ENCODE peak calls at places on chromosomes 16 and 17, in nine cellular contexts. G, R, Q, I, X, V, N, L and E are unnamed samples.

GRCh38 chr17:9828296-9829059 is 2.8 kb downstream of the GLP2R start:
- DNase-seq in X (no peak), V (no peak), N (no peak), I (no peak), R (no peak), Q (no peak), G (no peak), L (no peak), E (no peak)

GRCh38 chr17:73973881-73974409 is 229.5 kb upstream of the RPL38 start:
- DNase-seq in N (no peak), L (no peak), I (peak; percentile 56), V (peak; percentile 24), R (no peak), X (peak; percentile 29), G (peak; percentile 30), Q (no peak), E (no peak)

GRCh38 chr17:50721194-50722010 is 2.0 kb downstream of the LUC7L3 start:
- DNase-seq in X (no peak), R (no peak), G (no peak), V (no peak), Q (no peak), N (peak; percentile 26), I (no peak), L (no peak), E (no peak)

GRCh38 chr16:3143598-3144330 is 8.9 kb downstream of the ZNF213 start:
- DNase-seq in N (no peak), Q (no peak), X (no peak), L (no peak), V (peak; percentile 63), R (no peak), G (peak; percentile 69), I (no peak), E (no peak)

GRCh38 chr17:21272881-21273839 is 11.4 kb upstream of the MAP2K3 start:
- DNase-seq in I (no peak), X (no peak), N (no peak), R (no peak), Q (no peak), G (peak; percentile 61), V (no peak), L (no peak), E (no peak)

GRCh38 chr17:76585048-76585648 is 512 bp downstream of the ST6GALNAC2 start:
- DNase-seq in X (peak; percentile 44), N (no peak), I (no peak), G (peak; percentile 42), L (no peak), R (no peak), Q (no peak), V (no peak), E (no peak)

GRCh38 chr17:40092581-40092980 is 7.8 kb downstream of the NR1D1 start:
- DNase-seq in R (no peak), Q (no peak), N (no peak), X (peak; percentile 64), V (no peak), G (no peak), L (no peak), I (no peak), E (no peak)

GRCh38 chr17:29256116-29256515 is 9.5 kb downstream of the CRYBA1 start:
- DNase-seq in Q (no peak), V (no peak), G (no peak), X (no peak), N (no peak), L (no peak), I (no peak), R (no peak), E (no peak)

GRCh38 chr17:81688616-81689015 is 4.8 kb downstream of the HGS start:
- DNase-seq in Q (no peak), V (no peak), I (no peak), R (no peak), G (no peak), N (no peak), L (no peak), X (no peak), E (no peak)

GRCh38 chr17:81040791-81041337 is 5.9 kb downstream of the BAIAP2 start:
- DNase-seq in L (no peak), G (no peak), R (no peak), V (no peak), N (no peak), Q (no peak), X (peak; percentile 49), I (peak; percentile 51), E (no peak)

GRCh38 chr17:58335779-58336455 is 7.3 kb upstream of the TSPOAP1 start:
- DNase-seq in R (no peak), N (peak; percentile 91), X (no peak), G (no peak), Q (no peak), L (no peak), V (no peak), I (no peak), E (no peak)

GRCh38 chr16:85440744-85441143 is 172.4 kb upstream of the GSE1 start:
- DNase-seq in L (no peak), X (no peak), R (no peak), N (no peak), Q (no peak), V (no peak), G (no peak), I (peak; percentile 20), E (no peak)

GRCh38 chr16:85443116-85443515 is 170.0 kb upstream of the GSE1 start:
- DNase-seq in I (no peak), N (no peak), V (no peak), X (no peak), L (no peak), Q (no peak), R (no peak), G (no peak), E (no peak)

GRCh38 chr16:85443531-85443930 is 169.6 kb upstream of the GSE1 start:
- DNase-seq in G (no peak), L (no peak), N (no peak), R (no peak), Q (no peak), I (peak; percentile 30), X (no peak), V (no peak), E (no peak)

GRCh38 chr16:85441890-85442670 is 171.0 kb upstream of the GSE1 start:
- DNase-seq in Q (no peak), N (no peak), V (no peak), X (no peak), G (no peak), R (no peak), I (no peak), L (no peak), E (no peak)

GRCh38 chr16:85441189-85441889 is 171.8 kb upstream of the GSE1 start:
- DNase-seq in N (no peak), I (no peak), G (no peak), V (no peak), Q (no peak), X (no peak), R (no peak), L (no peak), E (no peak)
- TF ChIP-seq CTCF in N (peak; percentile 29), I (no peak), G (no peak), V (no peak), Q (no peak), X (no peak), R (no peak), L (no peak), E (no peak)

DNA sequence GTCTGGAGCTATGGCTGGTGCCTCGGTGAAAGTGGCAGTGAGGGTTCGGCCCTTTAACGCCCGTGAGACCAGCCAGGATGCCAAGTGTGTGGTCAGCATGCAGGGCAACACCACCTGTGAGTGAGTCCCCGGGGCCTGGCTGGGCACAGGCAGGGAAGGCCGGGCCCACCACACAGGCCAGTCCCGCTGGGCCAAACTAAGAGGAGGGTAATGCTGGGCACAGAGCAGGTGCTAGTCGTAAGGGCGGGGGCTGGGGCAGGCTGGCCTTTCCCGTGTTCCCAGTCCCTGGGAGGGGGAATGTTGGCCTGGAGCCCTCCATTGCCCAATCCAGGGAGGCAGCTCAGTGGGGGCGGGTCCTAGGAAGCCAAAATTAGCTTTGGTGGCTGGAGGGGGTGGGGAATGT is 2.5 kb downstream of the KIF1C start:
- DNase-seq in N (no peak), V (peak; percentile 87), G (peak; percentile 53), I (peak; percentile 66), X (peak; percentile 73), R (no peak), L (peak; percentile 82), Q (no peak), E (peak; percentile 91)
- H3K4me3 ChIP-seq in N (no peak overlapping the region), V (peak overlapping the region; percentile 99), G (no peak overlapping the region), I (no peak overlapping the region), X (no peak overlapping the region), R (no peak overlapping the region), L (peak overlapping the region; percentile 91), Q (peak overlapping the region; percentile 92), E (peak overlapping the region; percentile 99)

GRCh38 chr16:51224317-51224716 is 73.2 kb upstream of the SALL1 start:
- DNase-seq in R (no peak), L (no peak), X (no peak), Q (no peak), V (no peak), I (no peak), N (no peak), G (no peak), E (no peak)

GRCh38 chr16:51225902-51226301 is 74.8 kb upstream of the SALL1 start:
- DNase-seq in I (no peak), G (no peak), L (no peak), X (no peak), N (no peak), Q (no peak), R (no peak), V (no peak), E (no peak)

DNA sequence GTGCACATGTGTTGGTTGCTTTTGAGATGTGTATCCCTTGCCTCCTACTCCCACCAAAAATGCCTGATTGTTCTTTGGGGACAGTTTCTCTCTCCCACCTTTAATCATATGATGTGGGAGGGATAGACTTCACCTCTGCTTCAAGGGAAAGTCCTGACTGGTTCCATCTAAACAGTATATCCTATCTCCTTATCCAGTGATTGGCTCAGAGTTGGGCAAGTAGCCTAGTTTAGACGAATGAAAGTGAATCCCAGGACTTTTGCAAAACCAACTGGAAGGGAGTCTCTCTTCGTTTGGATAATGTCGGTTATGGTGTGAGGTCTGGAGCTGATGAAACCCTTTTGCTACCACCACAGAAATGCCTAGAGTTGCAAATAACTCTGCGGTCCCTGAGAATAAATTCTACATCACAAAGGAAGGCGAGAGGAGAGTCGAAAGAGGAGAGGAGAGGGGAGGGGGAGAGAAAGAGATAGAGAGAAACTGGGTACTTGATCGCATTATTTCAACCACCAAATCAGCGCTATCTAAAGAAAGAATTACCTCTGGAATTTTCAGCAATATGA is 77.1 kb upstream of the SALL1 start:
- DNase-seq in X (no peak), L (no peak), R (no peak), I (no peak), Q (no peak), V (no peak), G (no peak), N (no peak), E (no peak)
- H3K27ac ChIP-seq in X (no peak overlapping the region), L (no peak overlapping the region), R (no peak overlapping the region), I (no peak overlapping the region), Q (no peak overlapping the region), V (no peak overlapping the region), G (no peak overlapping the region), N (no peak overlapping the region), E (no peak overlapping the region)

GRCh38 chr16:5523794-5524193 is 426.2 kb upstream of the EEF2KMT start:
- DNase-seq in X (no peak), Q (no peak), V (no peak), I (no peak), L (no peak), R (no peak), N (no peak), G (no peak), E (no peak)
- TF ChIP-seq CTCF in X (no peak), Q (no peak), V (no peak), I (no peak), L (no peak), R (no peak), N (no peak), G (no peak), E (no peak)

GRCh38 chr17:78884148-78884870 is 18.7 kb downstream of the CEP295NL start:
- DNase-seq in G (no peak), V (no peak), R (no peak), Q (no peak), I (no peak), L (no peak), X (no peak), N (no peak), E (no peak)
- H3K4me3 ChIP-seq in G (no peak overlapping the region), V (peak overlapping the region; percentile 40), R (peak overlapping the region; percentile 37), Q (peak overlapping the region; percentile 55), I (no peak overlapping the region), L (peak overlapping the region; percentile 36), X (peak overlapping the region; percentile 29), N (no peak overlapping the region), E (peak overlapping the region; percentile 68)